ENCODE peak calls at places on chromosomes 5 and 9, in ten cellular contexts. P is GM06990; O is A549; A is NCI-H1436; V is NCI-H226; M is stimulated activated CD8-positive, alpha-beta memory T cell treated with anti-CD3 and anti-CD28 coated beads, Interleukin-4, amount 100 ng/mL, for 1 hour; R is H54; Q is activated CD8-positive, alpha-beta memory T cell treated with anti-CD3 and anti-CD28 coated beads, Interleukin-2, amount 50 U/mL, for 48 hours; T is naive thymus-derived CD8-positive, alpha-beta T cell; G is neural progenitor cell. Y is an unnamed sample.

GRCh38 chr5:102796014-102796413 is 40.9 kb downstream of the PAM start:
- DNase-seq in Q (no peak), V (no peak), T (no peak), A (no peak), P (no peak), R (no peak), M (no peak), G (no peak), O (no peak), Y (no peak)

GRCh38 chr9:127092041-127092608 is 30.3 kb downstream of the ANGPTL2 start:
- DNase-seq in Q (no peak), P (no peak), A (no peak), G (no peak), V (no peak), O (no peak), M (no peak), R (no peak), T (no peak), Y (no peak)

GRCh38 chr9:131656356-131657030 is 83.4 kb downstream of the RAPGEF1 start:
- DNase-seq in G (no peak), P (peak), M (no peak), V (no peak), T (peak), A (no peak), O (no peak), Q (no peak), R (no peak), Y (no peak)

GRCh38 chr9:86405926-86406325 is 51.7 kb upstream of the TUT7 start:
- DNase-seq in V (peak), P (no peak), R (peak), G (peak), M (no peak), O (peak), T (no peak), A (no peak), Q (no peak), Y (no peak)

GRCh38 chr5:110916373-110917049 is 155.0 kb upstream of the TSLP start:
- DNase-seq in G (peak), Q (no peak), P (no peak), R (peak), V (peak), M (no peak), A (no peak), T (no peak), O (peak), Y (no peak)

GRCh38 chr5:172007153-172007794 is 836 bp upstream of the FBXW11 start:
- DNase-seq in O (no peak), A (no peak), P (no peak), V (no peak), M (no peak), Q (no peak), T (no peak), R (no peak), G (peak), Y (no peak)

GRCh38 chr5:943201-943873 is 50.7 kb downstream of the TRIP13 start:
- DNase-seq in G (no peak), O (no peak), A (no peak), T (no peak), Q (no peak), P (no peak), M (no peak), R (no peak), V (no peak), Y (no peak)

GRCh38 chr9:131366745-131367401 is 27.0 kb upstream of the PRRC2B start:
- DNase-seq in R (no peak), M (no peak), G (peak), T (no peak), O (peak), A (no peak), P (no peak), Q (no peak), V (peak), Y (no peak)

GRCh38 chr5:98513378-98513777 is 260.1 kb upstream of the RGMB start:
- DNase-seq in Q (no peak), R (no peak), M (no peak), A (peak), P (no peak), V (no peak), G (peak), T (no peak), O (no peak), Y (no peak)

GRCh38 chr5:148445578-148445977 is 61.8 kb downstream of the FBXO38 start:
- DNase-seq in Q (no peak), R (no peak), O (no peak), M (no peak), P (no peak), V (no peak), A (no peak), G (no peak), T (no peak), Y (no peak)

GRCh38 chr5:2187156-2187555 is 304.4 kb upstream of the IRX4 start:
- DNase-seq in G (no peak), M (no peak), A (no peak), O (no peak), R (no peak), V (no peak), Q (peak), P (no peak), T (no peak), Y (no peak)

Y was measured in GM12892.